ENCODE peak calls at places on chromosomes 13 and 19, in five cellular contexts. T is nucleus accumbens, Y is C1 segment of cervical spinal cord, A is glutamatergic neuron, L is neuronal stem cell. D is an unnamed sample.
A peak's percentile ranks its signal among the peaks of the same experiment; 100 is the strongest.

GRCh38 chr19:55831846-55832245 is at the start of gene NLRP11:
- DNase-seq in L (no peak), Y (no peak), A (no peak), T (no peak), D (no peak)

GRCh38 chr13:75120071-75120470 is 361.9 kb downstream of the TBC1D4 start:
- DNase-seq in A (no peak), T (no peak), Y (no peak), L (no peak), D (no peak)

GRCh38 chr13:21060063-21060826 is 1.1 kb downstream of the LATS2 start:
- DNase-seq in Y (no peak), A (peak; percentile 32), L (no peak), T (no peak), D (no peak)

GRCh38 chr19:7904074-7905020 is 670 bp downstream of the MAP2K7 start:
- DNase-seq in T (no peak), A (peak; percentile 55), Y (no peak), L (no peak), D (no peak)

GRCh38 chr13:26460652-26461051 is 96.8 kb upstream of the WASF3 start:
- DNase-seq in L (no peak), Y (no peak), T (no peak), A (peak; percentile 79), D (no peak)

GRCh38 chr13:81283561-81283960 is 942.6 kb upstream of the SPRY2 start:
- DNase-seq in T (no peak), A (no peak), Y (no peak), L (no peak), D (no peak)

GRCh38 chr13:75452564-75452963 is 29.4 kb downstream of the TBC1D4 start:
- DNase-seq in L (no peak), T (no peak), A (no peak), Y (no peak), D (no peak)

GRCh38 chr19:6161271-6161850 is 25.9 kb downstream of the ACSBG2 start:
- DNase-seq in L (no peak), Y (no peak), T (no peak), A (no peak), D (peak; percentile 20)

GRCh38 chr13:102584423-102584822 is 12.4 kb upstream of the TPP2 start:
- DNase-seq in L (no peak), A (no peak), Y (no peak), T (no peak), D (no peak)

GRCh38 chr13:27508802-27509201 is 58.4 kb upstream of the MTIF3 start:
- DNase-seq in L (no peak), T (no peak), A (no peak), Y (no peak), D (no peak)

GRCh38 chr13:28493740-28494536 is 990 bp downstream of the FLT1 start:
- DNase-seq in T (no peak), Y (no peak), L (peak; percentile 20), A (peak; percentile 49), D (no peak)

GRCh38 chr19:33302974-33303790 is 848 bp upstream of the CEBPA start:
- DNase-seq in L (no peak), Y (no peak), T (no peak), A (peak; percentile 71), D (no peak)

GRCh38 chr13:106376411-106377112 is 158.9 kb downstream of the EFNB2 start:
- DNase-seq in Y (no peak), T (no peak), L (no peak), A (no peak), D (no peak)

GRCh38 chr13:112588490-112589297 is 741 bp upstream of the TUBGCP3 start:
- DNase-seq in Y (no peak), T (no peak), A (no peak), L (no peak), D (peak; percentile 37)

GRCh38 chr19:32258167-32258566 is 87.2 kb upstream of the ZNF507 start:
- DNase-seq in Y (no peak), A (no peak), T (no peak), L (no peak), D (no peak)

GRCh38 chr19:51427220-51427619 is 9.8 kb upstream of the SIGLEC10 start:
- DNase-seq in Y (no peak), L (no peak), T (no peak), A (no peak), D (no peak)

GRCh38 chr13:87538366-87539052 is 132.7 kb upstream of the SLITRK5 start:
- DNase-seq in A (no peak), Y (no peak), T (no peak), L (no peak), D (no peak)

GRCh38 chr19:17107546-17108452 is 32.2 kb downstream of the MYO9B start:
- DNase-seq in Y (peak; percentile 16), A (no peak), L (no peak), T (peak; percentile 66), D (no peak)

GRCh38 chr19:54893406-54893805 is 12.5 kb upstream of the NCR1 start:
- DNase-seq in Y (no peak), L (no peak), T (no peak), A (no peak), D (no peak)

GRCh38 chr13:103663996-103664395 is 597.8 kb upstream of the SLC10A2 start:
- DNase-seq in L (no peak), T (no peak), A (no peak), Y (no peak), D (no peak)

GRCh38 chr19:45439569-45440258 is 16.0 kb upstream of the ERCC1 start:
- DNase-seq in A (peak; percentile 87), T (peak; percentile 69), L (no peak), Y (peak; percentile 16), D (peak; percentile 69)

GRCh38 chr13:59279024-59279423 is 884.7 kb downstream of the DIAPH3 start:
- DNase-seq in T (no peak), A (no peak), L (no peak), Y (no peak), D (no peak)

GRCh38 chr13:113794764-113795173 is 35.7 kb downstream of the TMEM255B start:
- DNase-seq in A (no peak), Y (no peak), L (no peak), T (no peak), D (no peak)

GRCh38 chr19:9914315-9915207 is 21.8 kb downstream of the OLFM2 start:
- DNase-seq in L (peak; percentile 79), Y (no peak), T (peak; percentile 18), A (peak; percentile 90), D (peak; percentile 79)

GRCh38 chr19:7670150-7670784 is 1.4 kb downstream of the RETN start:
- DNase-seq in L (no peak), Y (no peak), T (no peak), A (peak; percentile 54), D (no peak)

GRCh38 chr19:27774827-27775226 is 1438.1 kb downstream of the UQCRFS1 start:
- DNase-seq in Y (no peak), A (no peak), L (no peak), T (no peak), D (no peak)

GRCh38 chr13:59951011-59951410 is 212.7 kb downstream of the DIAPH3 start:
- DNase-seq in Y (no peak), T (no peak), L (no peak), A (no peak), D (no peak)

GRCh38 chr13:46926856-46927625 is 30.2 kb upstream of the HTR2A start:
- DNase-seq in A (no peak), T (no peak), Y (no peak), L (no peak), D (no peak)

GRCh38 chr13:109764474-109765292 is 21.7 kb downstream of the IRS2 start:
- DNase-seq in T (peak; percentile 25), L (no peak), Y (no peak), A (peak; percentile 27), D (no peak)